ENCODE peak calls at places on chromosome 4, in four cellular contexts. One of them, this sample, is unnamed.

GRCh38 chr4:39718366-39719323 is 20.7 kb downstream of the UBE2K start:
- DNase-seq in endodermal cell: no peak
- DNase-seq in A549: no peak
- DNase-seq in fibroblast of the aortic adventitia: no peak
- DNase-seq in this sample: no peak

GRCh38 chr4:139664442-139664841 is 1.2 kb upstream of the MGST2 start:
- DNase-seq in endodermal cell: no peak
- DNase-seq in A549: no peak
- DNase-seq in fibroblast of the aortic adventitia: no peak
- DNase-seq in this sample: no peak

GRCh38 chr4:128573781-128574508 is 235.6 kb upstream of the JADE1 start:
- DNase-seq in A549: peak; percentile 96
- DNase-seq in endodermal cell: no peak
- DNase-seq in fibroblast of the aortic adventitia: peak; percentile 92
- DNase-seq in this sample: peak; percentile 65

GRCh38 chr4:174910271-174910670 is 7.9 kb upstream of the ADAM29 start:
- DNase-seq in A549: no peak
- DNase-seq in endodermal cell: no peak
- DNase-seq in fibroblast of the aortic adventitia: no peak
- DNase-seq in this sample: no peak

GRCh38 chr4:76803522-76803921 is 94.4 kb downstream of the SOWAHB start:
- DNase-seq in fibroblast of the aortic adventitia: peak; percentile 54
- DNase-seq in A549: peak; percentile 24
- DNase-seq in endodermal cell: peak; percentile 51
- DNase-seq in this sample: peak; percentile 96

GRCh38 chr4:74669702-74670101 is 124.6 kb downstream of the BTC start:
- DNase-seq in fibroblast of the aortic adventitia: no peak
- DNase-seq in endodermal cell: no peak
- DNase-seq in A549: no peak
- DNase-seq in this sample: no peak

GRCh38 chr4:186297013-186297645 is 31.1 kb downstream of the F11 start:
- DNase-seq in fibroblast of the aortic adventitia: peak; percentile 70
- DNase-seq in endodermal cell: no peak
- DNase-seq in A549: peak; percentile 54
- DNase-seq in this sample: peak; percentile 72

GRCh38 chr4:1130318-1131186 is 17.2 kb upstream of the RNF212 start:
- DNase-seq in endodermal cell: peak; percentile 88
- DNase-seq in fibroblast of the aortic adventitia: peak; percentile 88
- DNase-seq in A549: peak; percentile 64
- DNase-seq in this sample: peak; percentile 83

GRCh38 chr4:158826057-158826456 is 57.2 kb downstream of the FNIP2 start:
- DNase-seq in fibroblast of the aortic adventitia: no peak
- DNase-seq in A549: no peak
- DNase-seq in endodermal cell: no peak
- DNase-seq in this sample: no peak

GRCh38 chr4:140643571-140644055 is 74.9 kb upstream of the UCP1 start:
- DNase-seq in A549: no peak
- DNase-seq in endodermal cell: no peak
- DNase-seq in fibroblast of the aortic adventitia: no peak
- DNase-seq in this sample: no peak

GRCh38 chr4:109211671-109212070 is 90.8 kb downstream of the COL25A1 start:
- DNase-seq in A549: no peak
- DNase-seq in fibroblast of the aortic adventitia: peak; percentile 2
- DNase-seq in endodermal cell: no peak
- DNase-seq in this sample: peak; percentile 50

GRCh38 chr4:95255396-95256107 is 293.2 kb downstream of the UNC5C start:
- DNase-seq in fibroblast of the aortic adventitia: peak; percentile 62
- DNase-seq in endodermal cell: no peak
- DNase-seq in A549: no peak
- DNase-seq in this sample: peak; percentile 75

GRCh38 chr4:6183740-6184139 is 16.6 kb downstream of the JAKMIP1 start:
- DNase-seq in A549: no peak
- DNase-seq in endodermal cell: no peak
- DNase-seq in fibroblast of the aortic adventitia: no peak
- DNase-seq in this sample: no peak

GRCh38 chr4:185016101-185016940 is 2.0 kb upstream of the HELT start:
- DNase-seq in fibroblast of the aortic adventitia: no peak
- DNase-seq in A549: no peak
- DNase-seq in endodermal cell: peak; percentile 64
- DNase-seq in this sample: no peak

GRCh38 chr4:57943672-57944071 is 833.5 kb upstream of the IGFBP7 start:
- DNase-seq in endodermal cell: no peak
- DNase-seq in fibroblast of the aortic adventitia: peak; percentile 40
- DNase-seq in A549: peak; percentile 1
- DNase-seq in this sample: peak; percentile 33

GRCh38 chr4:93646225-93646930 is 182.2 kb upstream of the ATOH1 start:
- DNase-seq in fibroblast of the aortic adventitia: no peak
- DNase-seq in endodermal cell: no peak
- DNase-seq in A549: peak; percentile 9
- DNase-seq in this sample: no peak

GRCh38 chr4:41294445-41295062 is 37.8 kb downstream of the UCHL1 start:
- DNase-seq in endodermal cell: no peak
- DNase-seq in A549: peak; percentile 61
- DNase-seq in fibroblast of the aortic adventitia: no peak
- DNase-seq in this sample: no peak

GRCh38 chr4:105551968-105552746 is at the start of gene ARHGEF38:
- DNase-seq in A549: peak; percentile 10
- DNase-seq in fibroblast of the aortic adventitia: no peak
- DNase-seq in endodermal cell: peak; percentile 66
- DNase-seq in this sample: peak; percentile 15

GRCh38 chr4:97656034-97656720 is 487.1 kb downstream of the STPG2 start:
- DNase-seq in fibroblast of the aortic adventitia: peak; percentile 81
- DNase-seq in A549: peak; percentile 51
- DNase-seq in endodermal cell: no peak
- DNase-seq in this sample: peak; percentile 70
- TF ChIP-seq CTCF in fibroblast of the aortic adventitia: no peak
- TF ChIP-seq CTCF in A549: no peak
- TF ChIP-seq CTCF in endodermal cell: no peak
- TF ChIP-seq CTCF in this sample: no peak

GRCh38 chr4:21991050-21991449 is 42.5 kb upstream of the KCNIP4 start:
- DNase-seq in A549: no peak
- DNase-seq in endodermal cell: no peak
- DNase-seq in fibroblast of the aortic adventitia: peak; percentile 90
- DNase-seq in this sample: peak; percentile 34

GRCh38 chr4:21991537-21991936 is 43.0 kb upstream of the KCNIP4 start:
- DNase-seq in fibroblast of the aortic adventitia: peak; percentile 42
- DNase-seq in endodermal cell: no peak
- DNase-seq in A549: no peak
- DNase-seq in this sample: no peak

DNA sequence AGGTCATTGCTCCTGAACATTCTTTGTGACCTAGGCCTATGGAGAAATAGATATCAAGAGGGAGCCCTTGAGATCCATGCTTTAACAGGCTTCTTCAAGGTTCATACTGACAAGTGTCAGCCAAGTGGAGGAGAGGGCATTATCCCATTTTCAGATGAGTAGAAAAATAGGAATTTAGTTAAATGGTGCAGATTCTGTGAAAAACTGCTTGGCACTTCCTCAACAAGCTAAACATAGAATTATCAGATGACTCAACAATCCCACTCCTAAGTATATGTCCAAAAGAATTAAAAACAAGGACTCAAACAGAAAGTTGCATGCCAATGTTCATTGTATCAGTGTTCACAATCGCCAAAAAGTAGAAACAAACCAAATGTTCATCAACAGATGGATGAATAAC is 43.8 kb upstream of the KCNIP4 start:
- DNase-seq in endodermal cell: no peak
- DNase-seq in A549: no peak
- DNase-seq in fibroblast of the aortic adventitia: peak; percentile 92
- DNase-seq in this sample: peak; percentile 9
- H3K4me3 ChIP-seq in endodermal cell: no peak overlapping the region
- H3K4me3 ChIP-seq in A549: no peak overlapping the region
- H3K4me3 ChIP-seq in fibroblast of the aortic adventitia: no peak overlapping the region
- H3K4me3 ChIP-seq in this sample: no peak overlapping the region

GRCh38 chr4:98928505-98929340 is at the start of gene EIF4E:
- DNase-seq in endodermal cell: peak; percentile 98
- DNase-seq in fibroblast of the aortic adventitia: peak; percentile 99
- DNase-seq in A549: peak; percentile 98
- DNase-seq in this sample: peak; percentile 99
- TF ChIP-seq CTCF in endodermal cell: peak; percentile 42
- TF ChIP-seq CTCF in fibroblast of the aortic adventitia: peak; percentile 25
- TF ChIP-seq CTCF in A549: no peak
- TF ChIP-seq CTCF in this sample: peak; percentile 5

DNA sequence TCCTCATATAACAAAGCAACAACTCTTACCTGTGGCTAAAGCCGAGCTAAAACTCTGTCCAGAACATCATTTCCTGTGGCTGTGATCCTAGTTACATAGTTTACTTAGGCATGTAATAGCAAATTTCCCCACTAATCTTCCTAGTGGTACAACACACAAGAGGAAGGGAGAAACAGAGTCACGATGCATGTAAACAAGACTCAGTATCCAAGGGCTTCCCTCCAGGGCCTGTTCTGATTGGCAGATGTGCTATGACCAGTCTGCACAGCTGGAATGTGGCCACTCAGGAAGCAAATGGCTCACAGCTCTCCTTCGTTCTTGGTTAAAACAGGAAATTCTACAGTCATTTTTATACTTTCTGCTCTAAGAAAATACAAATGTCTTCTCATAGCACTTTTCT is 49.2 kb upstream of the PRSS48 start:
- DNase-seq in endodermal cell: no peak
- DNase-seq in A549: peak; percentile 33
- DNase-seq in fibroblast of the aortic adventitia: peak; percentile 87
- DNase-seq in this sample: peak; percentile 67
- H3K4me3 ChIP-seq in endodermal cell: no peak overlapping the region
- H3K4me3 ChIP-seq in A549: no peak overlapping the region
- H3K4me3 ChIP-seq in fibroblast of the aortic adventitia: peak overlapping the region; percentile 68
- H3K4me3 ChIP-seq in this sample: peak overlapping the region; percentile 62

GRCh38 chr4:168685136-168685535 is 188.3 kb downstream of the PALLD start:
- DNase-seq in fibroblast of the aortic adventitia: no peak
- DNase-seq in A549: no peak
- DNase-seq in endodermal cell: no peak
- DNase-seq in this sample: no peak

GRCh38 chr4:168690199-168690598 is 193.3 kb downstream of the PALLD start:
- DNase-seq in endodermal cell: no peak
- DNase-seq in fibroblast of the aortic adventitia: no peak
- DNase-seq in A549: no peak
- DNase-seq in this sample: no peak

GRCh38 chr4:168689791-168690190 is 192.9 kb downstream of the PALLD start:
- DNase-seq in fibroblast of the aortic adventitia: no peak
- DNase-seq in A549: no peak
- DNase-seq in endodermal cell: no peak
- DNase-seq in this sample: no peak

GRCh38 chr4:168691621-168692376 is 194.9 kb downstream of the PALLD start:
- DNase-seq in A549: no peak
- DNase-seq in endodermal cell: no peak
- DNase-seq in fibroblast of the aortic adventitia: no peak
- DNase-seq in this sample: peak; percentile 30

GRCh38 chr4:168688584-168688983 is 191.7 kb downstream of the PALLD start:
- DNase-seq in fibroblast of the aortic adventitia: no peak
- DNase-seq in endodermal cell: no peak
- DNase-seq in A549: no peak
- DNase-seq in this sample: no peak
- TF ChIP-seq CTCF in fibroblast of the aortic adventitia: no peak
- TF ChIP-seq CTCF in endodermal cell: no peak
- TF ChIP-seq CTCF in A549: no peak
- TF ChIP-seq CTCF in this sample: no peak

DNA sequence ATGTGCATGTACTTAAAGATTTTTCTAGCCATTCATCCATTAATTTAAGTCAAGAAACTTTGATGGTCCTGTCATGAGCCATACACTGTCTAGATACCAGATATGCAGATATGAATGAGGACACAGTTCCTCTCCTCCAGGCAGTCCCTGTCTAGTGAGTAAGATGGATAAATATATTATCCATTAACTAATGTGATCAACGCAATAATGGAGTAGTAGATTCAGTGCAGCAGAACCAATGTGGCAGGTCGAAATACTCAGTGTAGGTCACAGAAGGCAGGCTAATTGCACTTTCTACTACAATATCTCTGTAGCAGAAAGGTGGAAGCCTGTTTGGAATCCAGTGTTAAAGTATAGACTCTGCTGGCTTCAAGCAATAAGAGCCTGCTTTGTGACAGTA is 112.5 kb downstream of the PCDH7 start:
- DNase-seq in A549: no peak
- DNase-seq in endodermal cell: no peak
- DNase-seq in fibroblast of the aortic adventitia: no peak
- DNase-seq in this sample: no peak
- H3K4me3 ChIP-seq in A549: no peak overlapping the region
- H3K4me3 ChIP-seq in endodermal cell: no peak overlapping the region
- H3K4me3 ChIP-seq in fibroblast of the aortic adventitia: no peak overlapping the region
- H3K4me3 ChIP-seq in this sample: no peak overlapping the region

DNA sequence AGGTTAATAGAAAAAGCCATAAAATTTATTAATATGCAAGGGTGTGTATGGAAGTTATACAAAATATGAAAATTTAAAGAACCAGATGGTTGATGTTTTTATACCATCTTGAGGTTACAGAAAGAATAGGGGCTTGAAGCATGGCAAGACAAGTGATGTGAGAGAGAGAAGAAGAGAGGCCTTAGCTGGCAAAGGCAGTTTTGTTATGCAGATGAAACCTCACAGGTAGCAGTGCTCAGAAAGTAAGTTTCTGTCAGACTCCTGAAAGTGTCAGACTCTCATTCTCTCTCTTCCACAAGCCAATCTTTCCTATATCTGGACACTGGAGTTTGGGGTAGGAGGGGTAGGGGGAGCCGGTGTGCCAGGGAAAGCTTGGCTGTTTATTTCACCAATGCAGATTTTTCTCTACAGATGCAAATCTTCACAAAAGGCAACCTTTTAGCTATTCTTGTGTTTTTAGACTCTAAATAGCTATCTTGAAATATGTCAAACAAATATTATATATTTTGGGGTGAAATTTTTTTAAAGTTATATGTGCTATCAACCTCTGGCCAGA is 124.5 kb downstream of the CFAP299 start:
- DNase-seq in endodermal cell: no peak
- DNase-seq in fibroblast of the aortic adventitia: no peak
- DNase-seq in A549: no peak
- DNase-seq in this sample: no peak
- TF ChIP-seq CTCF in endodermal cell: peak; percentile 36
- TF ChIP-seq CTCF in fibroblast of the aortic adventitia: no peak
- TF ChIP-seq CTCF in A549: no peak
- TF ChIP-seq CTCF in this sample: no peak

GRCh38 chr4:67576538-67576937 is 18.0 kb downstream of the STAP1 start:
- DNase-seq in A549: no peak
- DNase-seq in fibroblast of the aortic adventitia: no peak
- DNase-seq in endodermal cell: no peak
- DNase-seq in this sample: no peak

GRCh38 chr4:67575232-67575888 is 16.8 kb downstream of the STAP1 start:
- DNase-seq in A549: no peak
- DNase-seq in fibroblast of the aortic adventitia: no peak
- DNase-seq in endodermal cell: no peak
- DNase-seq in this sample: no peak

GRCh38 chr4:67571975-67572374 is 13.4 kb downstream of the STAP1 start:
- DNase-seq in fibroblast of the aortic adventitia: no peak
- DNase-seq in A549: no peak
- DNase-seq in endodermal cell: no peak
- DNase-seq in this sample: no peak

GRCh38 chr4:67573193-67573592 is 14.7 kb downstream of the STAP1 start:
- DNase-seq in endodermal cell: no peak
- DNase-seq in A549: no peak
- DNase-seq in fibroblast of the aortic adventitia: no peak
- DNase-seq in this sample: no peak

DNA sequence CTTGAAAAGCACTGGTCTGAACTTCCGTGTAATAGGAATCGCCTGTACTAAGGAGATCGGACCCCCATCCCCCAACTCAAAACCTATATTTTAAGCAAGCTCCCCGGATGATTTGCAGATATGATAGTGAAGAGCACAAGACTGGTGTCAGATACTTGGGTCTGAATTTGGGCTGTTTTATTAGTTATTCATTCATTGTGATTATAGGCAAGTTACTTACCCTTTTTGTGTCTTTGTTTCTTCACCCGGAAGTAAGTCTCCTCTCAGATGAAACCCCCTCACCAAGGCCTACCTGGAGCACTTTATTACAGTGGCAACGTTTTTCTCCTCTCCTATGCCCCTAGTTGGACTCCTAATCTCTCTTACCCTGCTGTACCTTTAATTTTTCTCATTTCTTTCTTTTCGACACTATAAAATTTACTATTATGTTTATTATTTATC is 17.4 kb downstream of the STAP1 start:
- DNase-seq in fibroblast of the aortic adventitia: no peak
- DNase-seq in A549: no peak
- DNase-seq in endodermal cell: no peak
- DNase-seq in this sample: no peak
- H3K4me3 ChIP-seq in fibroblast of the aortic adventitia: no peak overlapping the region
- H3K4me3 ChIP-seq in A549: no peak overlapping the region
- H3K4me3 ChIP-seq in endodermal cell: no peak overlapping the region
- H3K4me3 ChIP-seq in this sample: no peak overlapping the region

This sample was measured in fibroblast of villous mesenchyme.